ENCODE peak calls at places on chromosomes 5 and 9, in eight cellular contexts. One of them, this sample, is unnamed.

GRCh38 chr5:147887026-147887627 is 8.6 kb downstream of the SCGB3A2 start:
- DNase-seq in NB4: peak
- DNase-seq in upper lobe of left lung: no peak
- DNase-seq in GM12878: no peak
- DNase-seq in uterus: no peak
- DNase-seq in HCT116: peak
- DNase-seq in esophagus squamous epithelium: no peak
- DNase-seq in testis: peak
- DNase-seq in this sample: no peak

GRCh38 chr5:139468421-139468931 is 2.3 kb upstream of the SMIM33 start:
- DNase-seq in NB4: peak
- DNase-seq in upper lobe of left lung: peak
- DNase-seq in GM12878: no peak
- DNase-seq in uterus: no peak
- DNase-seq in HCT116: no peak
- DNase-seq in esophagus squamous epithelium: no peak
- DNase-seq in testis: no peak
- DNase-seq in this sample: no peak

GRCh38 chr5:135460246-135461033 is 8.3 kb upstream of the TIFAB start:
- DNase-seq in NB4: no peak
- DNase-seq in upper lobe of left lung: no peak
- DNase-seq in GM12878: no peak
- DNase-seq in uterus: no peak
- DNase-seq in HCT116: no peak
- DNase-seq in esophagus squamous epithelium: no peak
- DNase-seq in testis: no peak
- DNase-seq in this sample: no peak

GRCh38 chr5:102511666-102512065 is 12.9 kb upstream of the SLCO6A1 start:
- DNase-seq in NB4: no peak
- DNase-seq in upper lobe of left lung: no peak
- DNase-seq in GM12878: no peak
- DNase-seq in uterus: no peak
- DNase-seq in HCT116: no peak
- DNase-seq in esophagus squamous epithelium: no peak
- DNase-seq in testis: no peak
- DNase-seq in this sample: no peak

GRCh38 chr5:761854-762685 is 22.5 kb downstream of the ZDHHC11B start:
- DNase-seq in NB4: no peak
- DNase-seq in upper lobe of left lung: peak
- DNase-seq in GM12878: no peak
- DNase-seq in uterus: no peak
- DNase-seq in HCT116: no peak
- DNase-seq in esophagus squamous epithelium: no peak
- DNase-seq in testis: no peak
- DNase-seq in this sample: no peak

GRCh38 chr9:104923740-104924139 is 4.2 kb downstream of the ABCA1 start:
- DNase-seq in NB4: no peak
- DNase-seq in upper lobe of left lung: no peak
- DNase-seq in GM12878: no peak
- DNase-seq in uterus: no peak
- DNase-seq in HCT116: no peak
- DNase-seq in esophagus squamous epithelium: no peak
- DNase-seq in testis: no peak
- DNase-seq in this sample: no peak

GRCh38 chr9:2269778-2270177 is 254.6 kb downstream of the SMARCA2 start:
- DNase-seq in NB4: no peak
- DNase-seq in upper lobe of left lung: no peak
- DNase-seq in GM12878: no peak
- DNase-seq in uterus: no peak
- DNase-seq in HCT116: no peak
- DNase-seq in esophagus squamous epithelium: no peak
- DNase-seq in testis: no peak
- DNase-seq in this sample: no peak

GRCh38 chr5:25119654-25120053 is 474.9 kb upstream of the CDH10 start:
- DNase-seq in NB4: peak
- DNase-seq in upper lobe of left lung: no peak
- DNase-seq in GM12878: no peak
- DNase-seq in uterus: no peak
- DNase-seq in HCT116: no peak
- DNase-seq in esophagus squamous epithelium: no peak
- DNase-seq in testis: no peak
- DNase-seq in this sample: no peak

GRCh38 chr5:179836225-179837019 is 15.7 kb downstream of the SQSTM1 start:
- DNase-seq in NB4: peak
- DNase-seq in upper lobe of left lung: no peak
- DNase-seq in GM12878: no peak
- DNase-seq in uterus: no peak
- DNase-seq in HCT116: no peak
- DNase-seq in esophagus squamous epithelium: no peak
- DNase-seq in testis: no peak
- DNase-seq in this sample: no peak

GRCh38 chr5:68182094-68182493 is 33.5 kb upstream of the PIK3R1 start:
- DNase-seq in NB4: no peak
- DNase-seq in upper lobe of left lung: no peak
- DNase-seq in GM12878: no peak
- DNase-seq in uterus: no peak
- DNase-seq in HCT116: no peak
- DNase-seq in esophagus squamous epithelium: no peak
- DNase-seq in testis: no peak
- DNase-seq in this sample: no peak

GRCh38 chr5:118042076-118042475 is 946.3 kb downstream of the DTWD2 start:
- DNase-seq in NB4: no peak
- DNase-seq in upper lobe of left lung: no peak
- DNase-seq in GM12878: no peak
- DNase-seq in uterus: no peak
- DNase-seq in HCT116: no peak
- DNase-seq in esophagus squamous epithelium: no peak
- DNase-seq in testis: no peak
- DNase-seq in this sample: no peak

GRCh38 chr5:61286446-61287132 is 45.5 kb upstream of the ZSWIM6 start:
- DNase-seq in NB4: no peak
- DNase-seq in upper lobe of left lung: no peak
- DNase-seq in GM12878: no peak
- DNase-seq in uterus: no peak
- DNase-seq in HCT116: no peak
- DNase-seq in esophagus squamous epithelium: no peak
- DNase-seq in testis: no peak
- DNase-seq in this sample: no peak

GRCh38 chr9:15570769-15571168 is 17.9 kb downstream of the CCDC171 start:
- DNase-seq in NB4: no peak
- DNase-seq in upper lobe of left lung: no peak
- DNase-seq in GM12878: no peak
- DNase-seq in uterus: no peak
- DNase-seq in HCT116: no peak
- DNase-seq in esophagus squamous epithelium: no peak
- DNase-seq in testis: no peak
- DNase-seq in this sample: no peak

GRCh38 chr5:175743676-175744210 is 85.9 kb downstream of the HRH2 start:
- DNase-seq in NB4: no peak
- DNase-seq in upper lobe of left lung: no peak
- DNase-seq in GM12878: no peak
- DNase-seq in uterus: no peak
- DNase-seq in HCT116: no peak
- DNase-seq in esophagus squamous epithelium: no peak
- DNase-seq in testis: no peak
- DNase-seq in this sample: peak

GRCh38 chr5:87899109-87900100 is 369.2 kb downstream of the TMEM161B start:
- DNase-seq in NB4: peak
- DNase-seq in upper lobe of left lung: no peak
- DNase-seq in GM12878: peak
- DNase-seq in uterus: peak
- DNase-seq in HCT116: no peak
- DNase-seq in esophagus squamous epithelium: no peak
- DNase-seq in testis: peak
- DNase-seq in this sample: no peak

GRCh38 chr5:163306421-163306820 is 131.0 kb upstream of the CCNG1 start:
- DNase-seq in NB4: peak
- DNase-seq in upper lobe of left lung: no peak
- DNase-seq in GM12878: no peak
- DNase-seq in uterus: no peak
- DNase-seq in HCT116: peak
- DNase-seq in esophagus squamous epithelium: no peak
- DNase-seq in testis: no peak
- DNase-seq in this sample: no peak

GRCh38 chr9:105297442-105298097 is 53.1 kb downstream of the SLC44A1 start:
- DNase-seq in NB4: no peak
- DNase-seq in upper lobe of left lung: no peak
- DNase-seq in GM12878: no peak
- DNase-seq in uterus: no peak
- DNase-seq in HCT116: no peak
- DNase-seq in esophagus squamous epithelium: no peak
- DNase-seq in testis: no peak
- DNase-seq in this sample: no peak

GRCh38 chr5:82952326-82952725 is 124.9 kb downstream of the TMEM167A start:
- DNase-seq in NB4: no peak
- DNase-seq in upper lobe of left lung: no peak
- DNase-seq in GM12878: no peak
- DNase-seq in uterus: no peak
- DNase-seq in HCT116: no peak
- DNase-seq in esophagus squamous epithelium: no peak
- DNase-seq in testis: no peak
- DNase-seq in this sample: no peak

GRCh38 chr9:92404437-92404836 is at the start of gene OGN:
- DNase-seq in NB4: no peak
- DNase-seq in upper lobe of left lung: no peak
- DNase-seq in GM12878: no peak
- DNase-seq in uterus: no peak
- DNase-seq in HCT116: no peak
- DNase-seq in esophagus squamous epithelium: no peak
- DNase-seq in testis: no peak
- DNase-seq in this sample: no peak

GRCh38 chr9:92402359-92402758 is 2.0 kb downstream of the OGN start:
- DNase-seq in NB4: no peak
- DNase-seq in upper lobe of left lung: no peak
- DNase-seq in GM12878: no peak
- DNase-seq in uterus: no peak
- DNase-seq in HCT116: no peak
- DNase-seq in esophagus squamous epithelium: no peak
- DNase-seq in testis: no peak
- DNase-seq in this sample: no peak

GRCh38 chr9:92405770-92406169 is 1.4 kb upstream of the OGN start:
- DNase-seq in NB4: no peak
- DNase-seq in upper lobe of left lung: no peak
- DNase-seq in GM12878: no peak
- DNase-seq in uterus: no peak
- DNase-seq in HCT116: no peak
- DNase-seq in esophagus squamous epithelium: no peak
- DNase-seq in testis: no peak
- DNase-seq in this sample: no peak

GRCh38 chr9:92403153-92403552 is 1.2 kb downstream of the OGN start:
- DNase-seq in NB4: no peak
- DNase-seq in upper lobe of left lung: no peak
- DNase-seq in GM12878: no peak
- DNase-seq in uterus: no peak
- DNase-seq in HCT116: no peak
- DNase-seq in esophagus squamous epithelium: no peak
- DNase-seq in testis: no peak
- DNase-seq in this sample: no peak

GRCh38 chr9:92404031-92404430 is 347 bp downstream of the OGN start:
- DNase-seq in NB4: no peak
- DNase-seq in upper lobe of left lung: no peak
- DNase-seq in GM12878: no peak
- DNase-seq in uterus: no peak
- DNase-seq in HCT116: no peak
- DNase-seq in esophagus squamous epithelium: no peak
- DNase-seq in testis: no peak
- DNase-seq in this sample: no peak
- H3K4me3 ChIP-seq in NB4: no peak
- H3K4me3 ChIP-seq in upper lobe of left lung: no peak
- H3K4me3 ChIP-seq in GM12878: no peak
- H3K4me3 ChIP-seq in uterus: no peak
- H3K4me3 ChIP-seq in HCT116: no peak
- H3K4me3 ChIP-seq in esophagus squamous epithelium: no peak
- H3K4me3 ChIP-seq in testis: peak
- H3K4me3 ChIP-seq in this sample: no peak

GRCh38 chr5:152673601-152674000 is 268.5 kb upstream of the NMUR2 start:
- DNase-seq in NB4: no peak
- DNase-seq in upper lobe of left lung: no peak
- DNase-seq in GM12878: no peak
- DNase-seq in uterus: no peak
- DNase-seq in HCT116: no peak
- DNase-seq in esophagus squamous epithelium: no peak
- DNase-seq in testis: no peak
- DNase-seq in this sample: no peak
- TF ChIP-seq CTCF in NB4: no peak
- TF ChIP-seq CTCF in upper lobe of left lung: no peak
- TF ChIP-seq CTCF in GM12878: no peak
- TF ChIP-seq CTCF in uterus: no peak
- TF ChIP-seq CTCF in HCT116: no peak
- TF ChIP-seq CTCF in esophagus squamous epithelium: no peak
- TF ChIP-seq CTCF in testis: no peak
- TF ChIP-seq CTCF in this sample: no peak

GRCh38 chr5:141681695-141682641 is at the start of gene ARAP3:
- DNase-seq in NB4: peak
- DNase-seq in upper lobe of left lung: peak
- DNase-seq in GM12878: no peak
- DNase-seq in uterus: peak
- DNase-seq in HCT116: peak
- DNase-seq in esophagus squamous epithelium: no peak
- DNase-seq in testis: peak
- DNase-seq in this sample: peak
- TF ChIP-seq POLR2A in NB4: peak
- TF ChIP-seq POLR2A in upper lobe of left lung: peak
- TF ChIP-seq POLR2A in GM12878: no peak
- TF ChIP-seq POLR2A in uterus: no peak
- TF ChIP-seq POLR2A in HCT116: no peak
- TF ChIP-seq POLR2A in esophagus squamous epithelium: no peak
- TF ChIP-seq POLR2A in testis: no peak
- TF ChIP-seq POLR2A in this sample: no peak

GRCh38 chr5:14168139-14168792 is 25.1 kb downstream of the TRIO start:
- DNase-seq in NB4: peak
- DNase-seq in upper lobe of left lung: no peak
- DNase-seq in GM12878: no peak
- DNase-seq in uterus: no peak
- DNase-seq in HCT116: no peak
- DNase-seq in esophagus squamous epithelium: no peak
- DNase-seq in testis: no peak
- DNase-seq in this sample: no peak
- H3K4me3 ChIP-seq in NB4: no peak
- H3K4me3 ChIP-seq in upper lobe of left lung: no peak
- H3K4me3 ChIP-seq in GM12878: peak
- H3K4me3 ChIP-seq in uterus: no peak
- H3K4me3 ChIP-seq in HCT116: no peak
- H3K4me3 ChIP-seq in esophagus squamous epithelium: no peak
- H3K4me3 ChIP-seq in testis: no peak
- H3K4me3 ChIP-seq in this sample: no peak

GRCh38 chr9:37758747-37759146 is 5.1 kb downstream of the TRMT10B start:
- DNase-seq in NB4: no peak
- DNase-seq in upper lobe of left lung: no peak
- DNase-seq in GM12878: no peak
- DNase-seq in uterus: no peak
- DNase-seq in HCT116: no peak
- DNase-seq in esophagus squamous epithelium: no peak
- DNase-seq in testis: no peak
- DNase-seq in this sample: no peak
- TF ChIP-seq CTCF in NB4: no peak
- TF ChIP-seq CTCF in upper lobe of left lung: no peak
- TF ChIP-seq CTCF in GM12878: no peak
- TF ChIP-seq CTCF in uterus: no peak
- TF ChIP-seq CTCF in HCT116: no peak
- TF ChIP-seq CTCF in esophagus squamous epithelium: no peak
- TF ChIP-seq CTCF in testis: no peak
- TF ChIP-seq CTCF in this sample: no peak

This sample was measured in lower leg skin.